ENCODE peak calls at places on chromosomes 4 and X, in four cellular contexts. G is cerebellar cortex, Z is ovary, A is RWPE2. M is an unnamed sample.
A peak's percentile ranks its signal among the peaks of the same experiment; 100 is the strongest.

GRCh38 chr4:7777017-7777710 is 162.5 kb downstream of the AFAP1 start:
- DNase-seq in G (peak; percentile 35), Z (peak; percentile 19), A (peak; percentile 32), M (peak; percentile 77)

GRCh38 chr4:8502836-8503585 is 62.4 kb downstream of the TRMT44 start:
- DNase-seq in G (no peak), Z (peak; percentile 92), A (no peak), M (no peak)

GRCh38 chr4:80492761-80493160 is 157.2 kb downstream of the CFAP299 start:
- DNase-seq in G (no peak), Z (no peak), A (no peak), M (no peak)

GRCh38 chr4:70153937-70154336 is at the start of gene PRR27:
- DNase-seq in G (no peak), Z (no peak), A (no peak), M (no peak)

GRCh38 chr4:677431-678293 is 3.3 kb downstream of the MYL5 start:
- DNase-seq in G (no peak), Z (no peak), A (no peak), M (no peak)

GRCh38 chr4:189355590-189355989 is 585.1 kb upstream of the FRG1 start:
- DNase-seq in G (no peak), Z (no peak), A (peak; percentile 44), M (no peak)

GRCh38 chrX:136387951-136388502 is 87.3 kb downstream of the ADGRG4 start:
- DNase-seq in G (no peak), Z (peak; percentile 49), A (no peak), M (no peak)

GRCh38 chr4:89836897-89837384 is at the start of gene SNCA:
- DNase-seq in G (peak; percentile 91), Z (peak; percentile 85), A (peak; percentile 77), M (no peak)

GRCh38 chrX:77979870-77980269 is 10.4 kb upstream of the PGAM4 start:
- DNase-seq in G (no peak), Z (no peak), A (no peak), M (no peak)

GRCh38 chr4:16111533-16111932 is 27.7 kb upstream of the PROM1 start:
- DNase-seq in G (no peak), Z (no peak), A (no peak), M (no peak)

GRCh38 chr4:159444668-159445067 is 341.8 kb downstream of the RAPGEF2 start:
- DNase-seq in G (no peak), Z (no peak), A (no peak), M (no peak)

GRCh38 chr4:155526452-155527169 is 140.0 kb upstream of the GUCY1A1 start:
- DNase-seq in G (no peak), Z (no peak), A (no peak), M (no peak)

GRCh38 chr4:5710065-5710961 is 688 bp upstream of the EVC start:
- DNase-seq in G (peak; percentile 50), Z (no peak), A (no peak), M (peak; percentile 32)

GRCh38 chrX:80807606-80808159 is 2.0 kb downstream of the BRWD3 start:
- DNase-seq in G (peak; percentile 24), Z (no peak), A (no peak), M (no peak)

GRCh38 chrX:144275403-144275802 is 391.5 kb downstream of the UBE2NL start:
- DNase-seq in G (no peak), Z (no peak), A (no peak), M (peak; percentile 10)

GRCh38 chr4:37073226-37073840 is 171.2 kb upstream of the NWD2 start:
- DNase-seq in G (no peak), Z (no peak), A (no peak), M (no peak)

GRCh38 chr4:169620846-169621228 is 459 bp downstream of the CLCN3 start:
- DNase-seq in G (peak; percentile 59), Z (no peak), A (no peak), M (no peak)